ENCODE peak calls at places on chromosomes 4 and X, in eight cellular contexts. U is breast epithelium, R is sigmoid colon, G is suprapubic skin, M is HCT116, T is spleen, I is stomach, V is K562. C is an unnamed sample.

GRCh38 chr4:176210101-176210500 is 14.7 kb upstream of the SPATA4 start:
- DNase-seq in T (no peak), U (no peak), M (no peak), R (no peak), I (no peak), G (no peak), V (no peak), C (no peak)

GRCh38 chrX:46788902-46789301 is 30.0 kb upstream of the SLC9A7 start:
- DNase-seq in G (no peak), U (no peak), T (no peak), M (no peak), V (no peak), R (no peak), I (no peak), C (no peak)

GRCh38 chr4:160110891-160111290 is 1008.0 kb downstream of the RAPGEF2 start:
- DNase-seq in M (no peak), G (no peak), V (no peak), U (no peak), T (no peak), I (no peak), R (no peak), C (no peak)

GRCh38 chr4:109332926-109333464 is 30.5 kb upstream of the COL25A1 start:
- DNase-seq in T (no peak), R (no peak), M (no peak), U (no peak), V (peak; percentile 54), I (no peak), G (no peak), C (no peak)

GRCh38 chr4:17494258-17494657 is 17.6 kb downstream of the QDPR start:
- DNase-seq in U (no peak), G (no peak), R (no peak), T (no peak), M (no peak), I (no peak), V (peak; percentile 75), C (no peak)

GRCh38 chr4:54368861-54369260 is 139.8 kb downstream of the PDGFRA start:
- DNase-seq in V (no peak), R (no peak), I (no peak), M (no peak), G (no peak), T (no peak), U (no peak), C (no peak)

GRCh38 chr4:61468091-61468720 is 268.1 kb downstream of the ADGRL3 start:
- DNase-seq in M (no peak), U (no peak), V (no peak), G (no peak), T (no peak), I (no peak), R (no peak), C (no peak)

GRCh38 chrX:95290455-95290854 is 1394.2 kb upstream of the DIAPH2 start:
- DNase-seq in G (no peak), I (no peak), M (no peak), U (no peak), T (no peak), R (no peak), V (no peak), C (no peak)

GRCh38 chrX:2488621-2489285 is 12.0 kb downstream of the DHRSX start:
- DNase-seq in I (no peak), U (no peak), R (no peak), G (no peak), M (no peak), T (peak; percentile 75), V (no peak), C (no peak)

GRCh38 chrX:84170931-84171330 is 17.1 kb downstream of the RPS6KA6 start:
- DNase-seq in G (no peak), T (no peak), M (no peak), V (no peak), I (no peak), U (no peak), R (no peak), C (no peak)

GRCh38 chr4:147825451-147826287 is 93.8 kb downstream of the ARHGAP10 start:
- DNase-seq in R (no peak), U (peak; percentile 41), I (peak; percentile 62), T (no peak), G (no peak), V (peak; percentile 6), M (no peak), C (no peak)

GRCh38 chrX:76279007-76279406 is 106.1 kb downstream of the PBDC1 start:
- DNase-seq in U (no peak), G (no peak), T (no peak), R (no peak), I (peak; percentile 39), M (peak; percentile 22), V (peak; percentile 44), C (no peak)

GRCh38 chr4:56648245-56649151 is 32.6 kb downstream of the HOPX start:
- DNase-seq in R (no peak), G (no peak), I (no peak), V (no peak), M (no peak), T (no peak), U (no peak), C (no peak)

GRCh38 chr4:128424524-128425195 is 137.0 kb upstream of the PGRMC2 start:
- DNase-seq in I (no peak), V (no peak), R (no peak), M (no peak), G (no peak), T (no peak), U (no peak), C (no peak)

GRCh38 chrX:154918060-154918483 is 31.9 kb downstream of the F8A1 start:
- DNase-seq in T (no peak), U (peak; percentile 43), G (no peak), M (peak; percentile 63), I (peak; percentile 32), V (peak; percentile 68), R (peak; percentile 86), C (no peak)

GRCh38 chr4:84530871-84531270 is 31.8 kb upstream of the NKX6-1 start:
- DNase-seq in I (no peak), V (no peak), G (no peak), M (no peak), R (no peak), U (no peak), T (no peak), C (no peak)

GRCh38 chrX:44817029-44817428 is 26.8 kb upstream of the DUSP21 start:
- DNase-seq in R (no peak), V (no peak), T (no peak), G (no peak), U (no peak), M (no peak), I (no peak), C (no peak)

GRCh38 chr4:17544831-17545234 is 29.9 kb downstream of the CLRN2 start:
- DNase-seq in U (no peak), G (no peak), M (no peak), V (no peak), I (peak; percentile 28), R (no peak), T (no peak), C (no peak)

GRCh38 chrX:40418413-40419195 is 162.2 kb upstream of the ATP6AP2 start:
- DNase-seq in R (no peak), G (no peak), V (no peak), M (no peak), U (peak; percentile 30), I (no peak), T (no peak), C (no peak)

DNA sequence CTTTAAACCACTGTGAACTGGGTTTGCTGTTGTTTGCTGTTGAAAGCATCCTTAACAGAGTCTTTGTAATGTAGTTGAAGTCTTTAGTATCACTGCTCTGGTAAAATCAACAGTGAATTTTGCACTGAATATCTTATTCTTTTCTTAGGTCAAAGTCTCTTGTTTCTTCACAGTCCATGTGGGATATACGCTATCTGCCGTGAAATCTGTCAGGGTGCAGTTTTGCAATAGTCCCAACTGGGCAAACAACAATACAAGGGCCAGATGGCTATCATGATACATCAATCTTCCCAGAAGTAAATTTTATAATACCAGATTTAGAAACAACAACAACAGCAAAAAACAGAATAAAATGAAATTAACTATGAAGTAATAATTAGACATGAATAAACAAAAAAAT is 123.5 kb downstream of the PPARGC1A start:
- DNase-seq in T (no peak), G (no peak), U (no peak), M (no peak), V (no peak), R (no peak), I (no peak), C (no peak)
- H3K27ac ChIP-seq in T (no peak overlapping the region), G (no peak overlapping the region), U (no peak overlapping the region), M (no peak overlapping the region), V (no peak overlapping the region), R (no peak overlapping the region), I (no peak overlapping the region), C (no peak overlapping the region)

DNA sequence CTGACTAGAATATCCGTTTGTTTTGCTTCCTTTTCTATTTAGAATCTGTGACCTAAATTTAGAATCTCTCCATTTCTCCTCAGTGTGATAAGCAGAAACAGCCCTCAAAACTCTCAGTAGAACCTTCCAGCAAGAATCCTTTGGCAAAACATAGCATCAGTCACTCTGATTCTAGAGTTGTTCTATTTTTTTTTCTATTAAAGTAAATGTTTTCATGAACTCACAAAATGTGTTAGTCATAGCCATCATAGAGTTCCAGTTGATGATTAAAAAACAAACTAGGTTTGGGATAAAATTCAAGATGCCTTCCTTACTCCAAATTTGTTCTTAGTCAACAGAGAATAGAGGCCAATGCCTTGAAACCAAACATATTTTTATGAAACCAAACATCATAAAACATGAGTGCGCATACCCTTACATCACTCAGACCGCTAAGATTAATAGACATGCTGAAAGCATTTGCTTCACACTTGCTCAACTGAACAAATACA is 13.2 kb upstream of the C1QTNF7 start:
- DNase-seq in V (no peak), G (no peak), M (no peak), U (no peak), I (no peak), T (no peak), R (no peak), C (no peak)
- TF ChIP-seq POLR2AphosphoS5 in V (no peak), G (peak; percentile 17), M (no peak), U (peak; percentile 94), I (no peak), T (no peak), R (peak; percentile 63), C (no peak)

DNA sequence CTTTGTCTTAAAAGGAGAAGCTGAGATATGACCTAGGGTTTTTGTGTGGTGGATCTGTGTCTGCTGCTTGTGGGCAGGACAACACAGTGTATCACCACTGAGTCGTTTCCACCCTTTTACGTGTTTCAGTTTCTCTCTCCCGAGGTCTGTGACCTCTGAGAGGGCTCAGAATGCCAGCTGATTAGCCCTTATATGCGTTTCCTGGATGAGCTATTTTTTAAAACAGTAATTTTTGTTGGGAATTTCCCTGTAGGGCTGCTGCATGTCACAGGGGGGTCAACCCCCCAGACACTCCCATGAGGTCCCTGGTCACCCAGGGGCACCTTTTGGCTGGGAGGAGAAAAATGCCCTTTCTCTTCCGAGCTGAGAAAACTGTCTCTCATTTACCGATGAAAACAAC is 170.4 kb upstream of the CASK start:
- DNase-seq in G (no peak), V (no peak), I (no peak), U (no peak), R (no peak), T (no peak), M (no peak), C (no peak)
- H3K27ac ChIP-seq in G (no peak overlapping the region), V (no peak overlapping the region), I (no peak overlapping the region), U (no peak overlapping the region), R (no peak overlapping the region), T (no peak overlapping the region), M (no peak overlapping the region), C (no peak overlapping the region)

DNA sequence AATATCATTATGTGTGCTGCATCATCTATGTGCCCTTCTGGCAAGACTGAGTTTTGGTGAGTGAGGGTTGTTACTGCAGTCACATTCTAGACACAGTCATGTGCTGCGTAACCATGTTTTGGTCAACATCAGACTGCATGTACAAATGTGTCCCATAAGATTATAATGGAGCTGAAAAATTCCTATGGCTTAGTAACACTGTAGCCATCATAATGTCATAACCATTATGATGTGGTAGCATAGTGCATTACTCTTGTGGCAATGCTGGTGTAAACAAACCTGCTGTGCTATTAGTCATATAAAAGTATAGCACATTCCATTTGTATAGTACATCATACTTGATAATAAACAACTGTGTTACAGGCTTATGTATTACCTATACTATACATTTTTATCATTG is 198.1 kb upstream of the NUDT6 start:
- DNase-seq in R (no peak), V (no peak), M (no peak), U (no peak), I (no peak), T (no peak), G (no peak), C (no peak)
- TF ChIP-seq POLR2AphosphoS5 in R (no peak), V (no peak), M (no peak), U (no peak), I (no peak), T (no peak), G (no peak), C (no peak)